ENCODE peak calls at places on chromosome 2, in six cellular contexts. N, I, U, A, L and G are unnamed samples.

GRCh38 chr2:42046819-42047487 is 868 bp upstream of the PKDCC start:
- DNase-seq in N (peak), U (no peak), A (no peak), I (no peak), L (peak), G (no peak)

GRCh38 chr2:69645026-69645425 is 1.5 kb upstream of the AAK1 start:
- DNase-seq in N (no peak), A (no peak), L (no peak), U (no peak), I (no peak), G (no peak)

GRCh38 chr2:88765154-88765948 is 73.9 kb downstream of the RPIA start:
- DNase-seq in L (no peak), U (peak), I (no peak), N (no peak), A (no peak), G (no peak)

GRCh38 chr2:203685081-203685621 is 21.3 kb upstream of the CD28 start:
- DNase-seq in L (no peak), A (no peak), N (no peak), I (no peak), U (no peak), G (no peak)

GRCh38 chr2:165601866-165602636 is 132.6 kb downstream of the CSRNP3 start:
- DNase-seq in A (no peak), I (no peak), U (no peak), L (no peak), N (no peak), G (no peak)

GRCh38 chr2:11775384-11775783 is 29.0 kb downstream of the LPIN1 start:
- DNase-seq in L (no peak), N (no peak), I (no peak), U (no peak), A (peak), G (no peak)

GRCh38 chr2:178287652-178288344 is 93.5 kb downstream of the OSBPL6 start:
- DNase-seq in N (no peak), A (no peak), U (no peak), L (no peak), I (no peak), G (no peak)

GRCh38 chr2:175755656-175756386 is 246.2 kb downstream of the LNPK start:
- DNase-seq in L (peak), N (no peak), A (no peak), U (no peak), I (no peak), G (no peak)

GRCh38 chr2:102279391-102279735 is 32.0 kb upstream of the IL1RL1 start:
- DNase-seq in I (no peak), U (no peak), A (no peak), N (no peak), L (no peak), G (no peak)

GRCh38 chr2:232633413-232634318 is at the start of gene EFHD1:
- DNase-seq in U (no peak), N (peak), I (no peak), L (no peak), A (no peak), G (peak)

GRCh38 chr2:46332686-46333281 is 35.6 kb downstream of the EPAS1 start:
- DNase-seq in U (no peak), A (no peak), N (no peak), L (no peak), I (no peak), G (no peak)

GRCh38 chr2:130374587-130375290 is 18.9 kb downstream of the PTPN18 start:
- DNase-seq in L (no peak), I (no peak), A (no peak), U (no peak), N (no peak), G (no peak)

GRCh38 chr2:10912796-10913445 is 1.2 kb downstream of the KCNF1 start:
- DNase-seq in I (no peak), L (no peak), A (no peak), N (no peak), U (no peak), G (no peak)

GRCh38 chr2:9668686-9669338 is 38.0 kb upstream of the YWHAQ start:
- DNase-seq in U (no peak), L (no peak), I (no peak), N (no peak), A (no peak), G (no peak)

GRCh38 chr2:161312996-161313395 is 4.8 kb downstream of the PSMD14 start:
- DNase-seq in U (no peak), N (no peak), A (no peak), L (no peak), I (no peak), G (no peak)

GRCh38 chr2:48519608-48520007 is 10.3 kb upstream of the STON1 start:
- DNase-seq in U (no peak), A (peak), I (no peak), N (no peak), L (no peak), G (no peak)

GRCh38 chr2:130755234-130756040 is at the start of gene AMER3:
- DNase-seq in N (no peak), A (no peak), U (peak), L (no peak), I (no peak), G (no peak)

GRCh38 chr2:156457523-156458228 is 21.5 kb downstream of the GPD2 start:
- DNase-seq in L (no peak), I (no peak), U (no peak), A (no peak), N (no peak), G (no peak)

GRCh38 chr2:99593692-99594427 is 104.0 kb upstream of the REV1 start:
- DNase-seq in U (no peak), I (no peak), N (no peak), L (no peak), A (no peak), G (no peak)

GRCh38 chr2:231223458-231223970 is 25.1 kb downstream of the ARMC9 start:
- DNase-seq in L (no peak), A (no peak), I (no peak), N (no peak), U (no peak), G (peak)

DNA sequence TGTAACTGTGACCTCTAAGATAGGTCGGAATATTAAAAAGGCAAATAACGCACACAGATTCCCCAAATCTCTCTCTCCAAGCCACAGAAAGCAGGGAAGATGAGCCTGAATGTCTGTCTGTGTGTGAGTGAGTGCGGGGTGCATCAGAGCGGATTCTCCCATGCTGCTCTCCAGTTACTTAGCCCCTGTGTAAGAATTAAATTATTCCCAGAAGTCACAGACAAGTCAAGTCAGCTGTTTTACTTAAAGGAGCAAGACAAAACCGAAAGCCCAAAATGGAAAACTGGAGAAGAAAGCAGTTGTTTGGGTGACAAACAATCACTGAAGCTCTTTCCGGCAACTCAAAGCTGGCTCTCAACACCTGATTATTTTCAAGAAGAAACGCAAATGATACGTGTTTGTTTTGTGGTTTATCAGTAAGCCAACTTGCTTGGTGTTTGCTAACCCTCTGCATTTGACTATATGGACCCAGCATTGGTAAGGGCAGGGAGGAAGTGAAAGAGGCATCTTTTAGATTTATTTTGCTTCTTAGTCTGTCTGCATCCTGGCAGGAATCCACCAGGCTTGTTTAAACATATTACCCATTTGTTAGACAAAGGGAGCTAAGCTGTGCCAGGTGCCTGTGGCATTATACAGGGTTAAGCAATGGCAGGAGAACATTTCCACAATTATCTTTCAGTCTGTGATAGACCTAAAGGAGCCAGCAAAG is 121.5 kb upstream of the CREB1 start:
- DNase-seq in I (no peak), U (no peak), A (peak), L (peak), N (no peak), G (peak)
- TF ChIP-seq JUND in I (no peak), U (no peak), A (no peak), L (no peak), N (no peak), G (no peak)

GRCh38 chr2:128451636-128452411 is 133.2 kb upstream of the HS6ST1 start:
- DNase-seq in N (no peak), A (no peak), U (no peak), I (no peak), L (no peak), G (no peak)

GRCh38 chr2:128452536-128453530 is 134.2 kb upstream of the HS6ST1 start:
- DNase-seq in I (no peak), A (no peak), U (no peak), N (no peak), L (no peak), G (no peak)

GRCh38 chr2:128450211-128451015 is 131.7 kb upstream of the HS6ST1 start:
- DNase-seq in A (no peak), L (no peak), U (no peak), I (no peak), N (no peak), G (no peak)

GRCh38 chr2:128449226-128450061 is 130.8 kb upstream of the HS6ST1 start:
- DNase-seq in N (no peak), I (no peak), U (no peak), L (no peak), A (no peak), G (no peak)

DNA sequence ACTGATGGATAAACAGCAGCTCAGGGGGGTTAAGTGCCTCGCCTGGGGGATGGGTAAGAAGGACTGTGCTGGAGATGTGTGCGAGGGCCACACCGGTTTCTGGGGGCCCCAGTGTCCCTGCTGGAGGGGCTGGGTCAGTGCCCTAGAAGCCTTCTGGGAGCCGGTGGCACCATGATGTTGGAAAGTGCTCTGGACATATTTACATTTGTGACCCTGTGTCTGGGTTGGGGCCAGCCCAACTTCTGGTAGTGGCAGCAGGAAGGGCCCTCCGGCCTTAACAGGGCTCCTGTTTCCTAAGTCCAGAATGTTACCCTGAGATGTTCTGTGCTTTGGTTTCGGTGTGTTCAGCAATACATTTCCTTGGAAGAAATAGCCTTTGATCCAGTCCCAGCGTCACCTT is 132.4 kb upstream of the HS6ST1 start:
- DNase-seq in U (no peak), A (no peak), I (no peak), N (no peak), L (no peak), G (no peak)
- TF ChIP-seq JUND in U (no peak), A (no peak), I (no peak), N (no peak), L (no peak), G (no peak)

GRCh38 chr2:240569998-240570530 is 1.8 kb downstream of the RNPEPL1 start:
- DNase-seq in N (no peak), I (no peak), L (no peak), U (no peak), A (no peak), G (no peak)
- TF ChIP-seq JUND in N (no peak), I (no peak), L (no peak), U (no peak), A (no peak), G (no peak)

GRCh38 chr2:235097196-235097895 is 145.5 kb downstream of the SH3BP4 start:
- DNase-seq in N (no peak), U (no peak), L (no peak), I (no peak), A (no peak), G (no peak)

GRCh38 chr2:235092854-235093253 is 141.0 kb downstream of the SH3BP4 start:
- DNase-seq in A (no peak), U (no peak), L (no peak), N (no peak), I (no peak), G (no peak)

GRCh38 chr2:235098273-235098672 is 146.5 kb downstream of the SH3BP4 start:
- DNase-seq in I (no peak), U (no peak), L (no peak), N (no peak), A (no peak), G (peak)

GRCh38 chr2:235094457-235094856 is 142.6 kb downstream of the SH3BP4 start:
- DNase-seq in N (no peak), A (no peak), U (no peak), I (no peak), L (no peak), G (no peak)

GRCh38 chr2:235095569-235095968 is 143.8 kb downstream of the SH3BP4 start:
- DNase-seq in N (no peak), L (no peak), A (no peak), U (no peak), I (no peak), G (no peak)
- TF ChIP-seq JUND in N (no peak), L (no peak), A (no peak), U (no peak), I (no peak), G (no peak)

GRCh38 chr2:238631491-238632180 is 204.9 kb downstream of the ASB1 start:
- DNase-seq in L (no peak), I (no peak), U (no peak), A (no peak), N (no peak), G (no peak)
- TF ChIP-seq JUND in L (no peak), I (no peak), U (no peak), A (no peak), N (no peak), G (no peak)

GRCh38 chr2:5495616-5496015 is 196.6 kb upstream of the SOX11 start:
- DNase-seq in N (no peak), L (no peak), A (no peak), I (no peak), U (no peak), G (no peak)
- TF ChIP-seq JUND in N (no peak), L (no peak), A (no peak), I (no peak), U (no peak), G (no peak)

GRCh38 chr2:29262681-29263260 is 147.6 kb downstream of the CLIP4 start:
- DNase-seq in A (no peak), U (no peak), N (no peak), L (no peak), I (no peak), G (no peak)
- TF ChIP-seq JUND in A (no peak), U (no peak), N (no peak), L (no peak), I (no peak), G (no peak)